ENCODE peak calls at places on chromosomes 12 and 14, in five cellular contexts. O is A549, A is HepG2, R is H1, Y is GM12878. H is an unnamed sample.

GRCh38 chr14:87960013-87960787 is 32.8 kb downstream of the GALC start:
- DNase-seq in A (no peak), O (no peak), R (no peak), Y (no peak), H (no peak)

GRCh38 chr12:23830210-23830609 is 119.3 kb downstream of the SOX5 start:
- DNase-seq in Y (no peak), R (no peak), O (no peak), A (no peak), H (no peak)

GRCh38 chr12:48813464-48814312 is 4.6 kb upstream of the CACNB3 start:
- DNase-seq in Y (no peak), O (no peak), R (no peak), A (no peak), H (no peak)

GRCh38 chr12:60265741-60266140 is 669.9 kb downstream of the SLC16A7 start:
- DNase-seq in O (peak; percentile 51), A (no peak), R (no peak), Y (no peak), H (no peak)

GRCh38 chr12:116931665-116932064 is 20.9 kb downstream of the FBXW8 start:
- DNase-seq in R (no peak), O (no peak), A (no peak), Y (no peak), H (no peak)

GRCh38 chr14:101068958-101069549 is 165.5 kb upstream of the RTL1 start:
- DNase-seq in R (no peak), A (no peak), O (no peak), Y (no peak), H (no peak)

GRCh38 chr12:3496964-3497363 is 6.0 kb downstream of the PRMT8 start:
- DNase-seq in O (peak; percentile 19), R (no peak), Y (no peak), A (peak; percentile 12), H (no peak)

GRCh38 chr12:48765753-48766162 is 23.1 kb downstream of the ADCY6 start:
- DNase-seq in A (no peak), Y (no peak), O (no peak), R (no peak), H (no peak)

GRCh38 chr12:106226884-106227640 is 20.8 kb downstream of the CKAP4 start:
- DNase-seq in A (peak; percentile 55), O (peak; percentile 69), Y (no peak), R (no peak), H (peak; percentile 68)

GRCh38 chr12:64318605-64319004 is 72.0 kb downstream of the C12orf56 start:
- DNase-seq in A (peak; percentile 1), Y (no peak), R (peak; percentile 54), O (peak; percentile 41), H (peak; percentile 7)

GRCh38 chr12:26651566-26652188 is 181.3 kb downstream of the ITPR2 start:
- DNase-seq in Y (peak; percentile 21), O (peak; percentile 69), R (peak; percentile 59), A (peak; percentile 59), H (peak; percentile 70)

GRCh38 chr14:33938131-33938949 is 12.5 kb downstream of the EGLN3 start:
- DNase-seq in O (peak; percentile 65), Y (peak; percentile 36), R (no peak), A (peak; percentile 49), H (peak; percentile 68)

GRCh38 chr12:117502633-117503032 is 141.2 kb upstream of the NOS1 start:
- DNase-seq in Y (no peak), O (no peak), A (no peak), R (no peak), H (no peak)

GRCh38 chr12:53098354-53098981 is 1.0 kb downstream of the IGFBP6 start:
- DNase-seq in O (peak; percentile 74), Y (no peak), A (no peak), R (no peak), H (peak; percentile 62)

GRCh38 chr12:79945455-79945854 is 10.6 kb upstream of the PPP1R12A start:
- DNase-seq in R (no peak), A (no peak), Y (no peak), O (no peak), H (no peak)

GRCh38 chr12:53207042-53207441 is at the start of gene ITGB7:
- DNase-seq in O (no peak), A (no peak), R (no peak), Y (peak; percentile 64), H (peak; percentile 63)

GRCh38 chr12:102518871-102519270 is 38.5 kb upstream of the IGF1 start:
- DNase-seq in R (no peak), Y (no peak), A (no peak), O (no peak), H (no peak)

GRCh38 chr14:74583689-74584434 is 28.2 kb downstream of the LTBP2 start:
- DNase-seq in A (no peak), Y (no peak), R (no peak), O (peak; percentile 81), H (no peak)

GRCh38 chr14:82642425-82642824 is 1108.8 kb upstream of the SEL1L start:
- DNase-seq in Y (no peak), R (peak; percentile 46), O (peak; percentile 61), A (no peak), H (peak; percentile 23)

GRCh38 chr12:71639341-71639760 is 24.3 kb downstream of the ZFC3H1 start:
- DNase-seq in O (peak; percentile 39), A (peak; percentile 53), Y (no peak), R (no peak), H (no peak)

GRCh38 chr12:81378601-81379000 is 300.7 kb downstream of the ACSS3 start:
- DNase-seq in Y (no peak), A (no peak), O (no peak), R (no peak), H (no peak)

GRCh38 chr12:120352117-120352516 is 16.8 kb downstream of the MSI1 start:
- DNase-seq in Y (no peak), O (peak; percentile 64), A (no peak), R (no peak), H (no peak)

GRCh38 chr12:124240493-124240892 is 54.4 kb upstream of the RFLNA start:
- DNase-seq in Y (no peak), R (no peak), O (peak; percentile 35), A (no peak), H (peak; percentile 85)

GRCh38 chr14:100573757-100574641 is 13.2 kb downstream of the BEGAIN start:
- DNase-seq in O (no peak), Y (no peak), R (no peak), A (no peak), H (no peak)

GRCh38 chr14:24275524-24276139 is 4.2 kb upstream of the RABGGTA start:
- DNase-seq in O (no peak), R (no peak), A (peak; percentile 47), Y (no peak), H (peak; percentile 28)

GRCh38 chr12:24778486-24779304 is 170.2 kb downstream of the BCAT1 start:
- DNase-seq in R (no peak), O (peak; percentile 42), A (peak; percentile 58), Y (peak; percentile 8), H (peak; percentile 64)

GRCh38 chr12:67797316-67797741 is 148.8 kb downstream of the DYRK2 start:
- DNase-seq in O (no peak), R (no peak), A (no peak), Y (no peak), H (no peak)

GRCh38 chr12:52419656-52420055 is 13.5 kb upstream of the KRT82 start:
- DNase-seq in Y (no peak), O (no peak), A (no peak), R (no peak), H (no peak)

GRCh38 chr14:52918486-52918885 is 32.4 kb downstream of the FERMT2 start:
- DNase-seq in Y (peak; percentile 62), A (no peak), O (peak; percentile 33), R (no peak), H (no peak)

GRCh38 chr12:53806689-53807088 is 54.9 kb upstream of the CISTR start:
- DNase-seq in A (no peak), O (no peak), R (no peak), Y (no peak), H (no peak)

GRCh38 chr12:121456551-121456950 is 56.6 kb downstream of the RNF34 start:
- DNase-seq in Y (no peak), A (no peak), R (no peak), O (no peak), H (no peak)

GRCh38 chr14:19974844-19975243 is 547 bp upstream of the OR4K15 start:
- DNase-seq in A (no peak), R (no peak), O (no peak), Y (no peak), H (no peak)

GRCh38 chr12:80504389-80505153 is 60.5 kb downstream of the PTPRQ start:
- DNase-seq in A (no peak), R (no peak), O (no peak), Y (no peak), H (no peak)

GRCh38 chr14:94751956-94752355 is 18.0 kb downstream of the GSC start:
- DNase-seq in O (no peak), R (no peak), A (no peak), Y (no peak), H (no peak)
- H3K4me2 ChIP-seq in O (no peak overlapping the region), R (no peak overlapping the region), A (no peak overlapping the region), Y (no peak overlapping the region), H (no peak overlapping the region)

GRCh38 chr12:33752854-33753253 is 269.4 kb upstream of the ALG10 start:
- DNase-seq in O (no peak), A (no peak), R (no peak), Y (no peak), H (peak; percentile 16)
- TF ChIP-seq HDAC2 in O (no peak), A (no peak), R (no peak), Y (no peak), H (peak; percentile 18)

GRCh38 chr12:51321882-51322281 is 2.1 kb downstream of the BIN2 start:
- DNase-seq in O (no peak), A (no peak), R (no peak), Y (no peak), H (no peak)
- H3K4me2 ChIP-seq in O (no peak overlapping the region), A (no peak overlapping the region), R (no peak overlapping the region), Y (peak overlapping the region; percentile 62), H (peak overlapping the region; percentile 34)

GRCh38 chr14:22474730-22475351 is 114.2 kb downstream of the DAD1 start:
- DNase-seq in Y (no peak), R (no peak), O (no peak), A (no peak), H (no peak)
- TF ChIP-seq HDAC2 in Y (no peak), R (no peak), O (no peak), A (no peak), H (no peak)

GRCh38 chr14:77314043-77314442 is 6.6 kb downstream of the POMT2 start:
- DNase-seq in A (no peak), R (no peak), Y (no peak), O (peak; percentile 84), H (no peak)
- H3K4me2 ChIP-seq in A (no peak overlapping the region), R (peak overlapping the region; percentile 34), Y (no peak overlapping the region), O (peak overlapping the region; percentile 71), H (no peak overlapping the region)